ENCODE peak calls at places on chromosomes 7 and 10, in six cellular contexts. One of them, this sample, is unnamed.

GRCh38 chr7:28921822-28922221 is 36.3 kb downstream of the TRIL start:
- DNase-seq in MG63: peak
- DNase-seq in body of pancreas: peak
- DNase-seq in fibroblast of pulmonary artery: peak
- DNase-seq in T47D: peak
- DNase-seq in dorsolateral prefrontal cortex: peak
- DNase-seq in this sample: no peak

GRCh38 chr10:21740989-21741388 is 207.0 kb downstream of the MLLT10 start:
- DNase-seq in T47D: no peak
- DNase-seq in fibroblast of pulmonary artery: no peak
- DNase-seq in dorsolateral prefrontal cortex: no peak
- DNase-seq in body of pancreas: no peak
- DNase-seq in MG63: no peak
- DNase-seq in this sample: no peak

GRCh38 chr10:3995302-3996210 is 210.5 kb upstream of the KLF6 start:
- DNase-seq in fibroblast of pulmonary artery: peak
- DNase-seq in T47D: no peak
- DNase-seq in body of pancreas: no peak
- DNase-seq in MG63: no peak
- DNase-seq in dorsolateral prefrontal cortex: no peak
- DNase-seq in this sample: no peak

GRCh38 chr10:72107325-72108003 is 19.1 kb upstream of the SPOCK2 start:
- DNase-seq in MG63: no peak
- DNase-seq in body of pancreas: no peak
- DNase-seq in fibroblast of pulmonary artery: no peak
- DNase-seq in T47D: no peak
- DNase-seq in dorsolateral prefrontal cortex: no peak
- DNase-seq in this sample: no peak

GRCh38 chr7:19674266-19674960 is 34.4 kb downstream of the POLR1F start:
- DNase-seq in dorsolateral prefrontal cortex: no peak
- DNase-seq in body of pancreas: no peak
- DNase-seq in T47D: no peak
- DNase-seq in fibroblast of pulmonary artery: peak
- DNase-seq in MG63: peak
- DNase-seq in this sample: no peak

GRCh38 chr10:84194424-84195043 is at the start of gene CDHR1:
- DNase-seq in fibroblast of pulmonary artery: no peak
- DNase-seq in T47D: no peak
- DNase-seq in body of pancreas: peak
- DNase-seq in dorsolateral prefrontal cortex: no peak
- DNase-seq in MG63: no peak
- DNase-seq in this sample: peak

GRCh38 chr7:158353606-158354570 is 233.7 kb downstream of the PTPRN2 start:
- DNase-seq in MG63: no peak
- DNase-seq in body of pancreas: no peak
- DNase-seq in T47D: peak
- DNase-seq in fibroblast of pulmonary artery: peak
- DNase-seq in dorsolateral prefrontal cortex: peak
- DNase-seq in this sample: no peak

GRCh38 chr7:64651203-64651602 is 14.7 kb upstream of the ZNF107 start:
- DNase-seq in T47D: no peak
- DNase-seq in MG63: no peak
- DNase-seq in fibroblast of pulmonary artery: no peak
- DNase-seq in body of pancreas: no peak
- DNase-seq in dorsolateral prefrontal cortex: no peak
- DNase-seq in this sample: no peak

GRCh38 chr7:30752979-30753378 is 1.0 kb downstream of the INMT start:
- DNase-seq in body of pancreas: peak
- DNase-seq in T47D: no peak
- DNase-seq in MG63: peak
- DNase-seq in fibroblast of pulmonary artery: peak
- DNase-seq in dorsolateral prefrontal cortex: no peak
- DNase-seq in this sample: no peak

GRCh38 chr10:50993817-50994251 is 80.5 kb upstream of the PRKG1 start:
- DNase-seq in T47D: no peak
- DNase-seq in MG63: peak
- DNase-seq in fibroblast of pulmonary artery: peak
- DNase-seq in body of pancreas: peak
- DNase-seq in dorsolateral prefrontal cortex: no peak
- DNase-seq in this sample: no peak

GRCh38 chr10:46253076-46254006 is 33.5 kb upstream of the ANTXRL start:
- DNase-seq in fibroblast of pulmonary artery: no peak
- DNase-seq in dorsolateral prefrontal cortex: peak
- DNase-seq in MG63: no peak
- DNase-seq in body of pancreas: no peak
- DNase-seq in T47D: no peak
- DNase-seq in this sample: no peak

GRCh38 chr7:156811706-156812105 is 81.3 kb downstream of the LMBR1 start:
- DNase-seq in body of pancreas: no peak
- DNase-seq in T47D: no peak
- DNase-seq in MG63: no peak
- DNase-seq in fibroblast of pulmonary artery: no peak
- DNase-seq in dorsolateral prefrontal cortex: no peak
- DNase-seq in this sample: no peak

GRCh38 chr10:92751827-92752226 is 62.1 kb downstream of the HHEX start:
- DNase-seq in dorsolateral prefrontal cortex: no peak
- DNase-seq in T47D: no peak
- DNase-seq in fibroblast of pulmonary artery: no peak
- DNase-seq in body of pancreas: no peak
- DNase-seq in MG63: no peak
- DNase-seq in this sample: no peak

GRCh38 chr10:116287906-116288501 is 15.0 kb upstream of the GFRA1 start:
- DNase-seq in T47D: no peak
- DNase-seq in body of pancreas: peak
- DNase-seq in MG63: peak
- DNase-seq in dorsolateral prefrontal cortex: no peak
- DNase-seq in fibroblast of pulmonary artery: peak
- DNase-seq in this sample: no peak

GRCh38 chr7:157518514-157519175 is 181.8 kb downstream of the DNAJB6 start:
- DNase-seq in body of pancreas: no peak
- DNase-seq in dorsolateral prefrontal cortex: peak
- DNase-seq in fibroblast of pulmonary artery: no peak
- DNase-seq in MG63: no peak
- DNase-seq in T47D: no peak
- DNase-seq in this sample: no peak

GRCh38 chr7:39164887-39165286 is 187.2 kb downstream of the POU6F2 start:
- DNase-seq in fibroblast of pulmonary artery: no peak
- DNase-seq in dorsolateral prefrontal cortex: no peak
- DNase-seq in MG63: no peak
- DNase-seq in T47D: no peak
- DNase-seq in body of pancreas: no peak
- DNase-seq in this sample: no peak

GRCh38 chr7:30430300-30430699 is 48.3 kb downstream of the NOD1 start:
- DNase-seq in fibroblast of pulmonary artery: peak
- DNase-seq in MG63: no peak
- DNase-seq in dorsolateral prefrontal cortex: no peak
- DNase-seq in T47D: peak
- DNase-seq in body of pancreas: peak
- DNase-seq in this sample: no peak

GRCh38 chr10:24821986-24822385 is 98.3 kb upstream of the ARHGAP21 start:
- DNase-seq in body of pancreas: no peak
- DNase-seq in fibroblast of pulmonary artery: peak
- DNase-seq in MG63: no peak
- DNase-seq in dorsolateral prefrontal cortex: no peak
- DNase-seq in T47D: no peak
- DNase-seq in this sample: no peak

GRCh38 chr10:47048533-47048905 is 137.3 kb downstream of the PTPN20 start:
- DNase-seq in body of pancreas: no peak
- DNase-seq in dorsolateral prefrontal cortex: peak
- DNase-seq in MG63: peak
- DNase-seq in fibroblast of pulmonary artery: peak
- DNase-seq in T47D: no peak
- DNase-seq in this sample: no peak

GRCh38 chr7:110050831-110051230 is 1040.1 kb upstream of the LRRN3 start:
- DNase-seq in dorsolateral prefrontal cortex: no peak
- DNase-seq in fibroblast of pulmonary artery: no peak
- DNase-seq in body of pancreas: no peak
- DNase-seq in MG63: no peak
- DNase-seq in T47D: no peak
- DNase-seq in this sample: no peak

GRCh38 chr10:79976999-79977398 is 28.1 kb upstream of the SFTPD start:
- DNase-seq in dorsolateral prefrontal cortex: no peak
- DNase-seq in body of pancreas: no peak
- DNase-seq in fibroblast of pulmonary artery: no peak
- DNase-seq in T47D: no peak
- DNase-seq in MG63: no peak
- DNase-seq in this sample: no peak

GRCh38 chr7:90764848-90765570 is 168.9 kb downstream of the CDK14 start:
- DNase-seq in dorsolateral prefrontal cortex: no peak
- DNase-seq in MG63: no peak
- DNase-seq in body of pancreas: no peak
- DNase-seq in T47D: no peak
- DNase-seq in fibroblast of pulmonary artery: no peak
- DNase-seq in this sample: no peak

GRCh38 chr7:21305455-21306235 is 122.2 kb upstream of the SP4 start:
- DNase-seq in MG63: no peak
- DNase-seq in dorsolateral prefrontal cortex: no peak
- DNase-seq in body of pancreas: no peak
- DNase-seq in fibroblast of pulmonary artery: no peak
- DNase-seq in T47D: no peak
- DNase-seq in this sample: no peak

GRCh38 chr7:150368884-150369739 is 490 bp downstream of the REPIN1 start:
- DNase-seq in dorsolateral prefrontal cortex: no peak
- DNase-seq in MG63: peak
- DNase-seq in T47D: peak
- DNase-seq in body of pancreas: peak
- DNase-seq in fibroblast of pulmonary artery: peak
- DNase-seq in this sample: peak

GRCh38 chr10:97154162-97154561 is 31.6 kb downstream of the SLIT1 start:
- DNase-seq in fibroblast of pulmonary artery: no peak
- DNase-seq in body of pancreas: no peak
- DNase-seq in dorsolateral prefrontal cortex: no peak
- DNase-seq in MG63: no peak
- DNase-seq in T47D: no peak
- DNase-seq in this sample: no peak

GRCh38 chr7:64498270-64498669 is 64.6 kb downstream of the ZNF680 start:
- DNase-seq in dorsolateral prefrontal cortex: no peak
- DNase-seq in body of pancreas: no peak
- DNase-seq in fibroblast of pulmonary artery: no peak
- DNase-seq in T47D: peak
- DNase-seq in MG63: no peak
- DNase-seq in this sample: no peak

GRCh38 chr10:129978322-129978721 is 14.2 kb upstream of the EBF3 start:
- DNase-seq in body of pancreas: no peak
- DNase-seq in fibroblast of pulmonary artery: no peak
- DNase-seq in T47D: no peak
- DNase-seq in MG63: no peak
- DNase-seq in dorsolateral prefrontal cortex: no peak
- DNase-seq in this sample: no peak

GRCh38 chr7:45176091-45176490 is 18.5 kb downstream of the RAMP3 start:
- DNase-seq in T47D: no peak
- DNase-seq in MG63: no peak
- DNase-seq in body of pancreas: no peak
- DNase-seq in fibroblast of pulmonary artery: no peak
- DNase-seq in dorsolateral prefrontal cortex: no peak
- DNase-seq in this sample: no peak

GRCh38 chr10:68333058-68333395 is 299 bp upstream of the PBLD start:
- DNase-seq in fibroblast of pulmonary artery: peak
- DNase-seq in T47D: no peak
- DNase-seq in dorsolateral prefrontal cortex: no peak
- DNase-seq in MG63: no peak
- DNase-seq in body of pancreas: no peak
- DNase-seq in this sample: no peak

GRCh38 chr7:43905954-43906326 is 456 bp downstream of the URGCP start:
- DNase-seq in body of pancreas: peak
- DNase-seq in MG63: peak
- DNase-seq in T47D: peak
- DNase-seq in fibroblast of pulmonary artery: peak
- DNase-seq in dorsolateral prefrontal cortex: peak
- DNase-seq in this sample: no peak

GRCh38 chr7:28130277-28130676 is 50.3 kb downstream of the JAZF1 start:
- DNase-seq in fibroblast of pulmonary artery: peak
- DNase-seq in T47D: no peak
- DNase-seq in MG63: peak
- DNase-seq in dorsolateral prefrontal cortex: no peak
- DNase-seq in body of pancreas: no peak
- DNase-seq in this sample: no peak

GRCh38 chr7:138370956-138371355 is 89.1 kb upstream of the TRIM24 start:
- DNase-seq in T47D: no peak
- DNase-seq in MG63: no peak
- DNase-seq in body of pancreas: no peak
- DNase-seq in fibroblast of pulmonary artery: peak
- DNase-seq in dorsolateral prefrontal cortex: no peak
- DNase-seq in this sample: no peak

GRCh38 chr7:36023025-36023424 is 130.0 kb upstream of the EEPD1 start:
- DNase-seq in fibroblast of pulmonary artery: no peak
- DNase-seq in dorsolateral prefrontal cortex: no peak
- DNase-seq in MG63: no peak
- DNase-seq in T47D: no peak
- DNase-seq in body of pancreas: no peak
- DNase-seq in this sample: no peak

GRCh38 chr10:71968553-71969474 is 4.6 kb downstream of the CHST3 start:
- DNase-seq in MG63: no peak
- DNase-seq in fibroblast of pulmonary artery: no peak
- DNase-seq in T47D: no peak
- DNase-seq in dorsolateral prefrontal cortex: no peak
- DNase-seq in body of pancreas: no peak
- DNase-seq in this sample: no peak